ENCODE peak calls at places on chromosome 6, in ten cellular contexts. F is OCI-M1; D is adipocyte; Q is T-cell; N is stimulated activated CD4-positive, alpha-beta T cell treated with anti-CD3 and anti-CD28 coated beads, TNF-alpha, amount 100 ng/mL, for 48 hours; W is ELR; E is stimulated activated CD8-positive, alpha-beta memory T cell treated with anti-CD3 and anti-CD28 coated beads, Interleukin-2, amount 100 ng/mL, for 48 hours; L is GM13977; O is ELF-1; U is IMR-90. Y is an unnamed sample.
A peak's percentile ranks its signal among the peaks of the same experiment; 100 is the strongest.

GRCh38 chr6:163947276-163947675 is 532.8 kb downstream of the QKI start:
- DNase-seq in F (no peak), D (no peak), Q (no peak), N (no peak), W (peak; percentile 6), E (no peak), L (no peak), O (no peak), U (no peak), Y (no peak)

GRCh38 chr6:71855406-71855805 is 30.9 kb upstream of the RIMS1 start:
- DNase-seq in F (peak; percentile 16), D (no peak), Q (no peak), N (no peak), W (peak; percentile 5), E (no peak), L (no peak), O (no peak), U (no peak), Y (no peak)

GRCh38 chr6:7140631-7141366 is 33.0 kb downstream of the RREB1 start:
- DNase-seq in F (peak; percentile 90), D (peak; percentile 94), Q (peak; percentile 78), N (peak; percentile 82), W (peak; percentile 85), E (peak; percentile 73), L (peak; percentile 93), O (peak; percentile 82), U (peak; percentile 66), Y (peak; percentile 96)

GRCh38 chr6:43494766-43495165 is 15.4 kb downstream of the LRRC73 start:
- DNase-seq in F (no peak), D (no peak), Q (no peak), N (no peak), W (no peak), E (no peak), L (no peak), O (no peak), U (no peak), Y (no peak)

GRCh38 chr6:137731960-137732616 is 135.0 kb upstream of the TNFAIP3 start:
- DNase-seq in F (no peak), D (peak; percentile 73), Q (no peak), N (no peak), W (peak; percentile 54), E (no peak), L (no peak), O (no peak), U (peak; percentile 67), Y (no peak)

GRCh38 chr6:40520108-40520507 is 67.1 kb downstream of the LRFN2 start:
- DNase-seq in F (no peak), D (no peak), Q (no peak), N (no peak), W (no peak), E (no peak), L (no peak), O (no peak), U (no peak), Y (no peak)

GRCh38 chr6:12577124-12577845 is 139.3 kb upstream of the PHACTR1 start:
- DNase-seq in F (no peak), D (no peak), Q (no peak), N (no peak), W (peak; percentile 23), E (no peak), L (no peak), O (peak; percentile 94), U (peak; percentile 64), Y (no peak)

GRCh38 chr6:82166493-82166892 is 81.1 kb downstream of the IBTK start:
- DNase-seq in F (no peak), D (no peak), Q (no peak), N (no peak), W (no peak), E (no peak), L (no peak), O (no peak), U (no peak), Y (no peak)

GRCh38 chr6:154297711-154298110 is 58.9 kb downstream of the IPCEF1 start:
- DNase-seq in F (no peak), D (peak; percentile 24), Q (no peak), N (no peak), W (no peak), E (no peak), L (no peak), O (no peak), U (no peak), Y (no peak)

GRCh38 chr6:27839303-27840081 is 72.7 kb downstream of the OR2B2 start:
- DNase-seq in F (peak; percentile 81), D (peak; percentile 82), Q (no peak), N (no peak), W (peak; percentile 91), E (no peak), L (peak; percentile 28), O (peak; percentile 63), U (peak; percentile 90), Y (no peak)

GRCh38 chr6:161876231-161876630 is 602.4 kb upstream of the AGPAT4 start:
- DNase-seq in F (no peak), D (no peak), Q (no peak), N (no peak), W (no peak), E (no peak), L (no peak), O (no peak), U (no peak), Y (no peak)

GRCh38 chr6:10659697-10660348 is 34.6 kb downstream of the C6orf52 start:
- DNase-seq in F (no peak), D (peak; percentile 43), Q (no peak), N (no peak), W (no peak), E (no peak), L (no peak), O (peak; percentile 61), U (no peak), Y (peak; percentile 79)

GRCh38 chr6:94401311-94401710 is 982.0 kb upstream of the EPHA7 start:
- DNase-seq in F (no peak), D (no peak), Q (no peak), N (no peak), W (no peak), E (no peak), L (no peak), O (no peak), U (no peak), Y (no peak)

GRCh38 chr6:14857501-14857900 is 388.4 kb upstream of the JARID2 start:
- DNase-seq in F (no peak), D (no peak), Q (peak; percentile 93), N (peak; percentile 54), W (no peak), E (peak; percentile 72), L (peak; percentile 30), O (no peak), U (no peak), Y (peak; percentile 92)

GRCh38 chr6:94673251-94673650 is 904.1 kb upstream of the MANEA start:
- DNase-seq in F (no peak), D (no peak), Q (no peak), N (no peak), W (no peak), E (no peak), L (no peak), O (no peak), U (no peak), Y (no peak)

GRCh38 chr6:88403486-88403885 is 237.3 kb upstream of the CNR1 start:
- DNase-seq in F (no peak), D (no peak), Q (no peak), N (no peak), W (no peak), E (no peak), L (no peak), O (no peak), U (no peak), Y (no peak)

Y was measured in spleen.